ENCODE peak calls at places on chromosomes 6 and 20, in seven cellular contexts. B is gastrocnemius medialis; G is CD4-positive, alpha-beta memory T cell; L is SJCRH30; E is CD8-positive, alpha-beta T cell; Y is naive thymus-derived CD4-positive, alpha-beta T cell; Q is GM23338. H is an unnamed sample.
A peak's percentile ranks its signal among the peaks of the same experiment; 100 is the strongest.

GRCh38 chr20:50302463-50303041 is 111.9 kb downstream of the CEBPB start:
- DNase-seq in B (no peak), G (no peak), L (no peak), E (no peak), Y (no peak), Q (no peak), H (peak; percentile 12)

GRCh38 chr6:74409447-74409846 is 713.4 kb downstream of the CD109 start:
- DNase-seq in B (no peak), G (no peak), L (peak; percentile 6), E (no peak), Y (no peak), Q (peak; percentile 30), H (no peak)

GRCh38 chr20:51567622-51568021 is 25.1 kb upstream of the NFATC2 start:
- DNase-seq in B (no peak), G (no peak), L (no peak), E (no peak), Y (no peak), Q (no peak), H (no peak)

GRCh38 chr6:87848616-87849015 is 146.6 kb upstream of the AKIRIN2 start:
- DNase-seq in B (no peak), G (no peak), L (no peak), E (no peak), Y (no peak), Q (no peak), H (no peak)

GRCh38 chr20:10603971-10604864 is 69.6 kb downstream of the JAG1 start:
- DNase-seq in B (peak; percentile 74), G (no peak), L (peak; percentile 66), E (no peak), Y (no peak), Q (no peak), H (peak; percentile 75)

GRCh38 chr6:27111743-27112142 is 135.8 kb upstream of the PRSS16 start:
- DNase-seq in B (no peak), G (no peak), L (no peak), E (no peak), Y (no peak), Q (no peak), H (no peak)

GRCh38 chr20:63342561-63343459 is 18.3 kb downstream of the CHRNA4 start:
- DNase-seq in B (no peak), G (no peak), L (no peak), E (no peak), Y (no peak), Q (no peak), H (no peak)

GRCh38 chr6:43771858-43772570 is 2.0 kb downstream of the VEGFA start:
- DNase-seq in B (peak; percentile 88), G (peak; percentile 8), L (peak; percentile 47), E (no peak), Y (peak; percentile 83), Q (peak; percentile 76), H (peak; percentile 92)

GRCh38 chr20:11247943-11248475 is 574.2 kb upstream of the JAG1 start:
- DNase-seq in B (no peak), G (no peak), L (no peak), E (no peak), Y (no peak), Q (no peak), H (no peak)

GRCh38 chr20:3248167-3248992 is 9.4 kb upstream of the SLC4A11 start:
- DNase-seq in B (peak; percentile 56), G (no peak), L (no peak), E (no peak), Y (no peak), Q (peak; percentile 87), H (peak; percentile 78)

GRCh38 chr20:36234771-36235320 is 1.4 kb upstream of the AAR2 start:
- DNase-seq in B (no peak), G (no peak), L (peak; percentile 83), E (no peak), Y (no peak), Q (no peak), H (no peak)

GRCh38 chr6:115783402-115784061 is 277.2 kb downstream of the FRK start:
- DNase-seq in B (no peak), G (no peak), L (no peak), E (no peak), Y (no peak), Q (no peak), H (peak; percentile 7)

GRCh38 chr20:23118144-23118543 is 32.0 kb upstream of the CD93 start:
- DNase-seq in B (no peak), G (no peak), L (no peak), E (no peak), Y (no peak), Q (no peak), H (no peak)

GRCh38 chr6:52570291-52570700 is 6.6 kb downstream of the TRAM2 start:
- DNase-seq in B (no peak), G (no peak), L (no peak), E (no peak), Y (no peak), Q (no peak), H (no peak)

GRCh38 chr20:63132131-63132714 is 83.7 kb downstream of the YTHDF1 start:
- DNase-seq in B (no peak), G (no peak), L (peak; percentile 3), E (no peak), Y (no peak), Q (no peak), H (peak; percentile 21)

GRCh38 chr6:108119212-108120141 is 44.9 kb upstream of the OSTM1 start:
- DNase-seq in B (no peak), G (no peak), L (no peak), E (no peak), Y (no peak), Q (peak; percentile 80), H (no peak)

GRCh38 chr6:93721386-93722048 is 302.2 kb upstream of the EPHA7 start:
- DNase-seq in B (no peak), G (no peak), L (peak; percentile 44), E (no peak), Y (no peak), Q (peak; percentile 91), H (no peak)

GRCh38 chr6:154508573-154509375 is 1.7 kb downstream of the CNKSR3 start:
- DNase-seq in B (no peak), G (no peak), L (peak; percentile 14), E (no peak), Y (no peak), Q (no peak), H (no peak)
- H3K4me3 ChIP-seq in B (peak overlapping the region; percentile 81), G (no peak overlapping the region), L (peak overlapping the region; percentile 88), E (no peak overlapping the region), Y (no peak overlapping the region), Q (peak overlapping the region; percentile 88), H (peak overlapping the region; percentile 81)

DNA sequence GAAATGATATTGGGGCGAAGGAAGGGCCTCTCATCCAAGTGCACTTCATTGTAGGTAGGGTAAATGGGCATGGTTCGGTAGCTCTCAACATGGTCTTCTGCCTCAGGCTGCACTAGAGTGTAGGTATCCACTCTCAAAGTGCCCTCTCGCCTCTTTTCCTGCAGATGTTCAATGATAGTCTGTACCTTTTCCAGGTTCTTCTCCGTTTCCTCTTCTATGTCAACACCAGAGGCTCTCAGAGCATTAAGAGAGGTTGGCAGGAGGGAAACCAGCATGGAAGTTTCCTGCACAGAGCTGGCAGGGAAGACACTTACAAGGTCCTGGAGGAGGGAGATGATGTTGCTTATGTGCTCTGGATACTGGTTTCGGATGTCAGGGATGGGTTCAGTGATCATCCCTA is 7.1 kb downstream of the ZNFX1 start:
- DNase-seq in B (no peak), G (no peak), L (no peak), E (no peak), Y (no peak), Q (no peak), H (no peak)
- H3K4me3 ChIP-seq in B (no peak overlapping the region), G (no peak overlapping the region), L (no peak overlapping the region), E (no peak overlapping the region), Y (no peak overlapping the region), Q (no peak overlapping the region), H (peak overlapping the region; percentile 30)

GRCh38 chr6:98947411-98948292 is at the start of gene FBXL4:
- DNase-seq in B (peak; percentile 83), G (peak; percentile 80), L (peak; percentile 92), E (peak; percentile 72), Y (peak; percentile 87), Q (peak; percentile 95), H (peak; percentile 82)
- H3K4me3 ChIP-seq in B (peak within 1 kb of the TSS; percentile 70), G (peak within 1 kb of the TSS; percentile 84), L (peak within 1 kb of the TSS; percentile 99), E (peak within 1 kb of the TSS; percentile 64), Y (peak within 1 kb of the TSS; percentile 88), Q (peak within 1 kb of the TSS; percentile 85), H (peak within 1 kb of the TSS; percentile 88)

GRCh38 chr6:46575530-46575929 is 77.1 kb downstream of the CYP39A1 start:
- DNase-seq in B (no peak), G (no peak), L (no peak), E (no peak), Y (no peak), Q (no peak), H (no peak)
- H3K4me3 ChIP-seq in B (no peak overlapping the region), G (no peak overlapping the region), L (no peak overlapping the region), E (no peak overlapping the region), Y (no peak overlapping the region), Q (no peak overlapping the region), H (no peak overlapping the region)

DNA sequence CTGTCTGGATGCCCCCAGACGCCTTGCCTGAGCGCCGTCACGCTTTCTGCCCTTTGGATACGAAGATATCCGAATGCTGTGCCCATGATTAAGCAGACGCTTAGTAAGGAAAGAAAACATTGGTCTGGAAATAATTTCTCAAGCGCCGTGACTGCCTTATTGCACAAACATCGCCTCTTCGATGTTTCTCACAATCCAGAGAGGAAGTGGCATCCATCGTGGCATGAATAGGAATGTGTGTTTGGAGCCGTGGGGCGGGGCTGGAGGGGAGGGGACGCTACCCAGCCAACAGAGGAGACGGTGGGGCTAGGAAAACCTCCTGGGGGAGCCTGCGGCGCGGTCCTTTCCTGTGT is 564 bp upstream of the PPP1R14C start:
- DNase-seq in B (no peak), G (no peak), L (no peak), E (no peak), Y (no peak), Q (peak; percentile 54), H (no peak)
- H3K4me3 ChIP-seq in B (peak overlapping the region; percentile 69), G (no peak overlapping the region), L (peak overlapping the region; percentile 38), E (no peak overlapping the region), Y (no peak overlapping the region), Q (peak overlapping the region; percentile 68), H (peak overlapping the region; percentile 81)

GRCh38 chr6:163054641-163055040 is 326.9 kb downstream of the PACRG start:
- DNase-seq in B (no peak), G (no peak), L (no peak), E (no peak), Y (no peak), Q (no peak), H (no peak)
- H3K4me3 ChIP-seq in B (no peak overlapping the region), G (no peak overlapping the region), L (no peak overlapping the region), E (no peak overlapping the region), Y (no peak overlapping the region), Q (no peak overlapping the region), H (no peak overlapping the region)

GRCh38 chr20:35207950-35208611 is 18.4 kb upstream of the MMP24 start:
- DNase-seq in B (peak; percentile 67), G (peak; percentile 69), L (peak; percentile 84), E (peak; percentile 82), Y (peak; percentile 64), Q (peak; percentile 94), H (peak; percentile 78)
- H3K4me3 ChIP-seq in B (no peak overlapping the region), G (no peak overlapping the region), L (no peak overlapping the region), E (no peak overlapping the region), Y (no peak overlapping the region), Q (no peak overlapping the region), H (peak overlapping the region; percentile 30)